ENCODE peak calls at places on chromosomes 13 and 19, in nine cellular contexts. N is fibroblast of the conjunctiva; W is stimulated activated CD8-positive, alpha-beta memory T cell treated with anti-CD3 and anti-CD28 coated beads, Interleukin-15, amount 100 ng/mL, for 4 hours; C is GM18507; G is stimulated activated naive CD4-positive, alpha-beta T cell; L is left ventricle myocardium inferior; R is H1; V is BJ; P is HTR-8/SVneo. E is an unnamed sample.

GRCh38 chr19:3533563-3534216 is 5.3 kb upstream of the TEKTIP1 start:
- DNase-seq in N (no peak), W (no peak), C (no peak), G (no peak), L (no peak), R (no peak), V (no peak), P (no peak), E (no peak)

GRCh38 chr19:38971672-38972071 is 3.9 kb downstream of the FBXO17 start:
- DNase-seq in N (no peak), W (no peak), C (no peak), G (no peak), L (no peak), R (no peak), V (no peak), P (no peak), E (no peak)

GRCh38 chr19:5038631-5039271 is 69.8 kb downstream of the KDM4B start:
- DNase-seq in N (no peak), W (no peak), C (no peak), G (no peak), L (no peak), R (peak), V (no peak), P (peak), E (no peak)

GRCh38 chr13:90365130-90365529 is 982.4 kb upstream of the MIR17HG start:
- DNase-seq in N (no peak), W (no peak), C (no peak), G (no peak), L (no peak), R (no peak), V (no peak), P (no peak), E (no peak)

GRCh38 chr19:35135389-35135909 is 590 bp upstream of the LGI4 start:
- DNase-seq in N (no peak), W (no peak), C (peak), G (peak), L (peak), R (peak), V (no peak), P (peak), E (no peak)

GRCh38 chr13:90483906-90484305 is 863.6 kb upstream of the MIR17HG start:
- DNase-seq in N (no peak), W (no peak), C (no peak), G (no peak), L (no peak), R (no peak), V (no peak), P (no peak), E (no peak)

GRCh38 chr19:7636691-7637373 is at the start of gene STXBP2:
- DNase-seq in N (no peak), W (peak), C (peak), G (peak), L (peak), R (peak), V (no peak), P (no peak), E (no peak)

GRCh38 chr13:32471187-32471922 is 43.4 kb upstream of the N4BP2L1 start:
- DNase-seq in N (no peak), W (no peak), C (no peak), G (no peak), L (peak), R (no peak), V (no peak), P (no peak), E (no peak)

GRCh38 chr13:39684531-39685137 is 29.2 kb downstream of the COG6 start:
- DNase-seq in N (peak), W (no peak), C (no peak), G (no peak), L (no peak), R (no peak), V (peak), P (peak), E (peak)

GRCh38 chr13:83865161-83866137 is 16.8 kb downstream of the SLITRK1 start:
- DNase-seq in N (no peak), W (no peak), C (no peak), G (no peak), L (no peak), R (no peak), V (no peak), P (no peak), E (no peak)

GRCh38 chr13:113001251-113002140 is 32.5 kb downstream of the MCF2L start:
- DNase-seq in N (no peak), W (no peak), C (no peak), G (no peak), L (no peak), R (no peak), V (no peak), P (peak), E (peak)

GRCh38 chr19:48553676-48554384 is 1.9 kb downstream of the SULT2B1 start:
- DNase-seq in N (no peak), W (no peak), C (no peak), G (no peak), L (no peak), R (no peak), V (peak), P (peak), E (no peak)

GRCh38 chr13:106186366-106187030 is 349.0 kb downstream of the EFNB2 start:
- DNase-seq in N (no peak), W (no peak), C (no peak), G (no peak), L (no peak), R (no peak), V (no peak), P (no peak), E (no peak)

GRCh38 chr13:25375727-25376358 is 4.1 kb downstream of the ATP8A2 start:
- DNase-seq in N (peak), W (no peak), C (peak), G (no peak), L (no peak), R (peak), V (no peak), P (peak), E (peak)

GRCh38 chr13:105735269-105735668 is 800.2 kb downstream of the EFNB2 start:
- DNase-seq in N (no peak), W (no peak), C (no peak), G (no peak), L (no peak), R (no peak), V (no peak), P (no peak), E (no peak)

GRCh38 chr13:40562975-40563349 is 103.5 kb downstream of the FOXO1 start:
- DNase-seq in N (no peak), W (no peak), C (no peak), G (no peak), L (no peak), R (no peak), V (no peak), P (no peak), E (no peak)

GRCh38 chr19:5466814-5467291 is 11.6 kb downstream of the ZNRF4 start:
- DNase-seq in N (no peak), W (no peak), C (no peak), G (no peak), L (peak), R (no peak), V (no peak), P (no peak), E (no peak)

GRCh38 chr13:27131906-27132305 is 39.7 kb downstream of the USP12 start:
- DNase-seq in N (no peak), W (no peak), C (no peak), G (no peak), L (no peak), R (no peak), V (no peak), P (no peak), E (no peak)

GRCh38 chr13:111911754-111912452 is 155.0 kb upstream of the SOX1 start:
- DNase-seq in N (no peak), W (no peak), C (no peak), G (no peak), L (no peak), R (peak), V (no peak), P (no peak), E (no peak)

GRCh38 chr19:2309734-2310362 is 1.9 kb upstream of the LINGO3 start:
- DNase-seq in N (no peak), W (no peak), C (no peak), G (no peak), L (no peak), R (peak), V (no peak), P (no peak), E (no peak)

GRCh38 chr19:52809801-52810200 is 11.6 kb downstream of the ZNF28 start:
- DNase-seq in N (no peak), W (no peak), C (no peak), G (no peak), L (no peak), R (no peak), V (no peak), P (no peak), E (no peak)

GRCh38 chr13:51303063-51303552 is 36.4 kb upstream of the SERPINE3 start:
- DNase-seq in N (no peak), W (no peak), C (no peak), G (no peak), L (no peak), R (no peak), V (no peak), P (no peak), E (no peak)

GRCh38 chr19:932647-933552 is 7.1 kb downstream of the ARID3A start:
- DNase-seq in N (peak), W (no peak), C (no peak), G (peak), L (peak), R (peak), V (peak), P (peak), E (peak)

GRCh38 chr13:102897371-102898138 is 51.7 kb downstream of the ERCC5 start:
- DNase-seq in N (no peak), W (no peak), C (no peak), G (no peak), L (peak), R (no peak), V (no peak), P (no peak), E (no peak)

GRCh38 chr19:19474950-19475781 is 40.2 kb downstream of the TSSK6 start:
- DNase-seq in N (no peak), W (no peak), C (no peak), G (no peak), L (no peak), R (peak), V (no peak), P (no peak), E (no peak)

GRCh38 chr13:97224544-97225324 is 2.6 kb downstream of the MBNL2 start:
- DNase-seq in N (no peak), W (no peak), C (no peak), G (peak), L (no peak), R (no peak), V (no peak), P (no peak), E (no peak)

GRCh38 chr13:33401238-33401637 is 115.7 kb upstream of the STARD13 start:
- DNase-seq in N (no peak), W (no peak), C (no peak), G (no peak), L (no peak), R (no peak), V (no peak), P (no peak), E (no peak)

GRCh38 chr19:51729781-51730180 is 6.0 kb upstream of the HAS1 start:
- DNase-seq in N (no peak), W (no peak), C (no peak), G (no peak), L (no peak), R (no peak), V (no peak), P (no peak), E (no peak)

GRCh38 chr19:33828266-33829075 is 31.8 kb downstream of the KCTD15 start:
- DNase-seq in N (no peak), W (no peak), C (no peak), G (no peak), L (no peak), R (no peak), V (no peak), P (no peak), E (no peak)

GRCh38 chr13:61880576-61881283 is 465.1 kb upstream of the PCDH20 start:
- DNase-seq in N (no peak), W (no peak), C (no peak), G (no peak), L (no peak), R (no peak), V (no peak), P (peak), E (no peak)

GRCh38 chr13:61795580-61795979 is 379.9 kb upstream of the PCDH20 start:
- DNase-seq in N (peak), W (no peak), C (no peak), G (no peak), L (no peak), R (no peak), V (no peak), P (no peak), E (no peak)

GRCh38 chr13:47480121-47480520 is 521.0 kb downstream of the SUCLA2 start:
- DNase-seq in N (no peak), W (no peak), C (no peak), G (no peak), L (no peak), R (no peak), V (peak), P (no peak), E (no peak)

GRCh38 chr19:38912600-38913514 is 871 bp upstream of the CCER2 start:
- DNase-seq in N (no peak), W (no peak), C (no peak), G (no peak), L (no peak), R (no peak), V (no peak), P (no peak), E (no peak)

GRCh38 chr13:95906999-95907398 is 146.2 kb downstream of the UGGT2 start:
- DNase-seq in N (no peak), W (no peak), C (no peak), G (no peak), L (no peak), R (no peak), V (no peak), P (no peak), E (no peak)